ENCODE peak calls at places on chromosomes 5 and 9, in five cellular contexts. Q is endothelial cell of umbilical vein; Y is effector memory CD4-positive, alpha-beta T cell; M is stomach; S is psoas muscle. N is an unnamed sample.

GRCh38 chr9:21684831-21685362 is 117.5 kb upstream of the MTAP start:
- DNase-seq in Q (peak; percentile 98), Y (no peak), M (peak; percentile 70), S (no peak), N (peak; percentile 37)

GRCh38 chr9:23162789-23163188 is 663.3 kb downstream of the ELAVL2 start:
- DNase-seq in Q (no peak), Y (no peak), M (no peak), S (no peak), N (no peak)

GRCh38 chr5:141855265-141856029 is 22.8 kb downstream of the PCDH1 start:
- DNase-seq in Q (no peak), Y (no peak), M (peak; percentile 57), S (no peak), N (no peak)

GRCh38 chr5:13814293-13814692 is 130.2 kb downstream of the DNAH5 start:
- DNase-seq in Q (no peak), Y (no peak), M (no peak), S (no peak), N (no peak)

GRCh38 chr5:42984307-42984706 is 55.8 kb downstream of the ANXA2R start:
- DNase-seq in Q (peak; percentile 33), Y (no peak), M (no peak), S (no peak), N (no peak)

GRCh38 chr9:112268421-112268820 is 65.0 kb downstream of the PTBP3 start:
- DNase-seq in Q (no peak), Y (no peak), M (no peak), S (no peak), N (no peak)

GRCh38 chr9:38344566-38345324 is 47.8 kb upstream of the ALDH1B1 start:
- DNase-seq in Q (no peak), Y (no peak), M (no peak), S (no peak), N (no peak)

GRCh38 chr5:108634251-108634950 is 113.3 kb upstream of the FER start:
- DNase-seq in Q (no peak), Y (no peak), M (no peak), S (no peak), N (no peak)

GRCh38 chr9:117548556-117548955 is 133.7 kb upstream of the ASTN2 start:
- DNase-seq in Q (no peak), Y (no peak), M (no peak), S (no peak), N (no peak)

GRCh38 chr5:26757941-26758340 is 280.4 kb downstream of the CDH9 start:
- DNase-seq in Q (no peak), Y (no peak), M (no peak), S (no peak), N (no peak)

GRCh38 chr5:66443462-66444130 is 152.6 kb upstream of the MAST4 start:
- DNase-seq in Q (peak; percentile 69), Y (no peak), M (no peak), S (no peak), N (no peak)

GRCh38 chr5:154800582-154800981 is 45.4 kb downstream of the LARP1 start:
- DNase-seq in Q (no peak), Y (no peak), M (no peak), S (no peak), N (no peak)

GRCh38 chr9:119556129-119556875 is 187.1 kb upstream of the BRINP1 start:
- DNase-seq in Q (peak; percentile 80), Y (no peak), M (peak; percentile 74), S (peak; percentile 69), N (peak; percentile 83)

GRCh38 chr5:74895906-74896305 is 29.7 kb upstream of the FAM169A start:
- DNase-seq in Q (peak; percentile 71), Y (no peak), M (peak; percentile 75), S (no peak), N (peak; percentile 78)

GRCh38 chr5:50699737-50700136 is 33.3 kb downstream of the PARP8 start:
- DNase-seq in Q (no peak), Y (no peak), M (no peak), S (no peak), N (no peak)

GRCh38 chr9:127179633-127180401 is 57.4 kb upstream of the ANGPTL2 start:
- DNase-seq in Q (peak; percentile 74), Y (no peak), M (peak; percentile 25), S (no peak), N (no peak)

GRCh38 chr5:116953251-116953934 is 378.8 kb upstream of the SEMA6A start:
- DNase-seq in Q (no peak), Y (no peak), M (no peak), S (no peak), N (no peak)

GRCh38 chr9:119044801-119045200 is 324.4 kb downstream of the BRINP1 start:
- DNase-seq in Q (no peak), Y (no peak), M (no peak), S (no peak), N (peak; percentile 82)

GRCh38 chr9:33795819-33796218 is 458 bp downstream of the PRSS3 start:
- DNase-seq in Q (no peak), Y (no peak), M (no peak), S (no peak), N (no peak)

GRCh38 chr5:142478116-142478515 is 153.3 kb upstream of the SPRY4 start:
- DNase-seq in Q (no peak), Y (no peak), M (no peak), S (no peak), N (no peak)

GRCh38 chr5:102794047-102794446 is 38.9 kb downstream of the PAM start:
- DNase-seq in Q (no peak), Y (no peak), M (no peak), S (no peak), N (no peak)

GRCh38 chr9:13033959-13034695 is 245.4 kb downstream of the MPDZ start:
- DNase-seq in Q (peak; percentile 75), Y (no peak), M (peak; percentile 62), S (peak; percentile 44), N (peak; percentile 87)

GRCh38 chr9:120579139-120579749 is 723 bp downstream of the CDK5RAP2 start:
- DNase-seq in Q (peak; percentile 2), Y (no peak), M (no peak), S (no peak), N (peak; percentile 35)

GRCh38 chr5:60404171-60404570 is 295.8 kb downstream of the DEPDC1B start:
- DNase-seq in Q (no peak), Y (no peak), M (no peak), S (no peak), N (no peak)

GRCh38 chr9:14345586-14346237 is 31.8 kb upstream of the NFIB start:
- DNase-seq in Q (no peak), Y (no peak), M (no peak), S (peak; percentile 31), N (no peak)

GRCh38 chr9:90854637-90855036 is 53.0 kb downstream of the SYK start:
- DNase-seq in Q (no peak), Y (no peak), M (no peak), S (no peak), N (no peak)

GRCh38 chr5:128905225-128906110 is 59.8 kb upstream of the SLC27A6 start:
- DNase-seq in Q (peak; percentile 68), Y (no peak), M (no peak), S (no peak), N (peak; percentile 79)

GRCh38 chr5:116964438-116964837 is 389.8 kb upstream of the SEMA6A start:
- DNase-seq in Q (no peak), Y (no peak), M (no peak), S (no peak), N (no peak)

GRCh38 chr5:76472338-76473336 is 69.6 kb downstream of the IQGAP2 start:
- DNase-seq in Q (no peak), Y (no peak), M (no peak), S (no peak), N (no peak)

DNA sequence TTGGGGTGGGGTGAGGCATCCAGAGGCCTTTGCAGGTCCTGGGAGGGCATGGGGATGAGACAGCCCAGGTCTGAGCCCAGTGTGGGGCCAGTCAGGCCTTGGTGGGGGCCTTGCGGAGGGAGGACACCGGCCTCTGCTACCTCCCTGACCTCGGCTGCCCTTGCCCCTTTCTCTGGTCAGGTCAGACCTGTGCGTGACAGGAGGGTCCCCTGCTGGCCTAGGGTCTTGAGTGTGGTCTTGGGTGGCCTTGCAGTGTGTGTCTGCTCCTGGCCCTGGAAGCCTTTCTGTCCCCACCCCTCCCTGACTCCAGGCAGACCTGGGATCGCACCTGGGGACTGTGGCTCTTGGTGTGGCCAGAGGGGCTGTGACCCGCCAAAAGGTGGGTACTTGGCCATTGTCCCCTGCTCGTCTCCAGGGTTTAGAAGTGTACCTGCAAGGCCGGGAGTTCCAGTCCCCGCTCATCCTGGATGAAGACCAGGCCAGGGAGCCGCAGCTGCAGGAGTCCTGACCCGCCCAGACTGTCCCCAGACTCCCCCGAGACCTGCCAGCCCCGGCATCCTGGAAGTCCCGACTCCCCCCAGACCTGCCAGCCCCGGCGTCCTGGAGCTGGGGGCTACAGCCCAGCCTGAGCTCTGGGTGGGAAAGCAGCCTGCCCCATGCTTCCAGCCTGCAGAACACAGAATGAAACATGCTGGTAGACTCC is 4.4 kb upstream of the MAN1B1 start:
- DNase-seq in Q (no peak), Y (no peak), M (no peak), S (no peak), N (no peak)
- H3K4me1 ChIP-seq in Q (peaks cover 26% of the 10 kb centered on the region), Y (peaks cover 21% of the 10 kb centered on the region), M (peaks cover 49% of the 10 kb centered on the region), S (peaks cover 10% of the 10 kb centered on the region), N (peaks cover 40% of the 10 kb centered on the region)

DNA sequence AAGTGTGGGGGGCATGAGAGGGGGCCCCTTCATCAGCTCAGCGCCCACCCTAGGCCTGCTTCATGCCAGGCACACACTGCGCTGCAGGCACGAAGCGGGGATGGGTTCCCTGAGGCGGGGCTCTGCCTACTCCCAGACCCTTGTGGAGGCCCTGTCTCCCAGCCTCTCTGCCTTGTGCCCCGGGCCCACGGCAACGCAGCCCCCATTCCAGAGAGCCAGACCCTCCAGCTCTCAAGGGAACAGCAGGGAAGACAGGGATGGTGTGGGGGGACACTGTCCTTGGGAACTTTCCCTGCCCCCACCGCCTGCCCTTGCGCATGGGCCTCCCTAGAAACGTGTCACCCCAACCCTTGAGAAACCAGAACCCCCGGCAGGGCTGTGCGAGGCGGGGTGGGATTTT is 10.0 kb upstream of the SLC12A7 start:
- DNase-seq in Q (no peak), Y (no peak), M (no peak), S (no peak), N (no peak)
- H3K4me1 ChIP-seq in Q (no peaks in the 10 kb centered on the region), Y (no peaks in the 10 kb centered on the region), M (peaks cover 49% of the 10 kb centered on the region), S (peaks cover 21% of the 10 kb centered on the region), N (peaks cover 15% of the 10 kb centered on the region)

GRCh38 chr5:5183192-5183699 is 43.1 kb downstream of the ADAMTS16 start:
- DNase-seq in Q (no peak), Y (no peak), M (no peak), S (no peak), N (no peak)
- H3K4me1 ChIP-seq in Q (no peaks in the 10 kb centered on the region), Y (no peaks in the 10 kb centered on the region), M (no peaks in the 10 kb centered on the region), S (no peaks in the 10 kb centered on the region), N (no peaks in the 10 kb centered on the region)

GRCh38 chr5:32505718-32506117 is 61.2 kb upstream of the ZFR start:
- DNase-seq in Q (no peak), Y (no peak), M (no peak), S (peak; percentile 28), N (peak; percentile 94)

GRCh38 chr5:32504923-32505596 is 60.5 kb upstream of the ZFR start:
- DNase-seq in Q (peak; percentile 95), Y (no peak), M (no peak), S (peak; percentile 52), N (peak; percentile 96)

GRCh38 chr5:32501623-32502022 is 57.1 kb upstream of the ZFR start:
- DNase-seq in Q (no peak), Y (no peak), M (no peak), S (no peak), N (no peak)

GRCh38 chr5:32501071-32501470 is 56.5 kb upstream of the ZFR start:
- DNase-seq in Q (no peak), Y (no peak), M (no peak), S (no peak), N (no peak)

GRCh38 chr5:32503261-32503660 is 58.7 kb upstream of the ZFR start:
- DNase-seq in Q (no peak), Y (no peak), M (no peak), S (no peak), N (no peak)
- H3K4me1 ChIP-seq in Q (peaks cover 14% of the 10 kb centered on the region), Y (peaks cover 9% of the 10 kb centered on the region), M (peaks cover 6% of the 10 kb centered on the region), S (peaks cover 4% of the 10 kb centered on the region), N (peaks cover 41% of the 10 kb centered on the region)

GRCh38 chr9:106468431-106468830 is 394.5 kb upstream of the ZNF462 start:
- DNase-seq in Q (no peak), Y (no peak), M (no peak), S (no peak), N (no peak)
- H3K4me1 ChIP-seq in Q (no peaks in the 10 kb centered on the region), Y (no peaks in the 10 kb centered on the region), M (no peaks in the 10 kb centered on the region), S (no peaks in the 10 kb centered on the region), N (no peaks in the 10 kb centered on the region)